ENCODE peak calls at places on chromosomes 2 and 18, in five cellular contexts. M is mesendoderm, U is GM23248, R is mesenchymal stem cell, B is A549. N is an unnamed sample.

GRCh38 chr18:31156831-31157763 is 5.6 kb downstream of the DSC1 start:
- DNase-seq in M (peak; percentile 10), R (no peak), B (no peak), U (no peak), N (peak; percentile 44)

GRCh38 chr2:164794432-164795231 is 47.0 kb downstream of the COBLL1 start:
- DNase-seq in M (no peak), B (no peak), R (no peak), U (no peak), N (no peak)

GRCh38 chr2:183349046-183349445 is 224.8 kb downstream of the NUP35 start:
- DNase-seq in U (no peak), R (no peak), M (no peak), B (no peak), N (no peak)

GRCh38 chr2:24845691-24846090 is 52.5 kb downstream of the CENPO start:
- DNase-seq in R (no peak), M (no peak), U (no peak), B (no peak), N (no peak)

GRCh38 chr2:53033416-53033815 is 734.2 kb upstream of the CHAC2 start:
- DNase-seq in B (no peak), M (peak; percentile 33), U (peak; percentile 82), R (peak; percentile 8), N (no peak)

GRCh38 chr2:206915136-206915535 is 24.2 kb upstream of the CPO start:
- DNase-seq in B (no peak), R (peak; percentile 93), M (peak; percentile 27), U (peak; percentile 97), N (peak; percentile 74)

GRCh38 chr2:239934571-239935171 is 90.5 kb downstream of the NDUFA10 start:
- DNase-seq in R (peak; percentile 8), U (peak; percentile 65), B (no peak), M (peak; percentile 79), N (peak; percentile 67)

GRCh38 chr2:70510213-70510820 is 43.3 kb downstream of the TGFA start:
- DNase-seq in U (peak; percentile 40), B (no peak), M (no peak), R (no peak), N (no peak)

GRCh38 chr2:174485763-174486613 is 841 bp downstream of the GPR155 start:
- DNase-seq in M (peak; percentile 42), U (peak; percentile 59), R (peak; percentile 64), B (no peak), N (peak; percentile 37)

GRCh38 chr2:144959416-144959815 is 439.5 kb upstream of the ZEB2 start:
- DNase-seq in M (no peak), U (no peak), B (no peak), R (no peak), N (no peak)

GRCh38 chr2:192070099-192070498 is 124.6 kb downstream of the TMEFF2 start:
- DNase-seq in B (no peak), U (peak; percentile 47), R (no peak), M (no peak), N (no peak)

GRCh38 chr18:50866765-50867164 is 12.2 kb upstream of the ME2 start:
- DNase-seq in M (no peak), U (peak; percentile 34), R (no peak), B (no peak), N (no peak)

GRCh38 chr2:63440612-63441011 is 147.7 kb downstream of the WDPCP start:
- DNase-seq in M (no peak), R (no peak), U (peak; percentile 13), B (no peak), N (no peak)

GRCh38 chr18:3447035-3447894 is 2.7 kb upstream of the TGIF1 start:
- DNase-seq in B (no peak), R (peak; percentile 76), M (peak; percentile 91), U (peak; percentile 83), N (peak; percentile 73)

GRCh38 chr2:97664636-97664970 is 759 bp upstream of the ACTR1B start:
- DNase-seq in R (no peak), B (no peak), M (peak; percentile 51), U (peak; percentile 70), N (peak; percentile 44)

GRCh38 chr2:26590439-26590838 is 50.7 kb downstream of the CIB4 start:
- DNase-seq in B (no peak), R (no peak), U (no peak), M (no peak), N (no peak)

GRCh38 chr2:38666578-38666926 is 638 bp downstream of the GALM start:
- DNase-seq in M (no peak), R (peak; percentile 36), U (peak; percentile 39), B (no peak), N (peak; percentile 74)

GRCh38 chr2:68837164-68837860 is 33.9 kb downstream of the BMP10 start:
- DNase-seq in R (peak; percentile 53), M (peak; percentile 77), U (peak; percentile 14), B (peak; percentile 66), N (peak; percentile 75)

GRCh38 chr2:221897718-221898117 is 325.6 kb upstream of the EPHA4 start:
- DNase-seq in R (no peak), B (no peak), M (no peak), U (no peak), N (no peak)

GRCh38 chr2:68730828-68731227 is 3.8 kb upstream of the ARHGAP25 start:
- DNase-seq in R (peak; percentile 89), B (no peak), M (no peak), U (peak; percentile 55), N (peak; percentile 29)

GRCh38 chr2:138209009-138209408 is 244.7 kb downstream of the HNMT start:
- DNase-seq in B (no peak), R (no peak), M (no peak), U (no peak), N (no peak)
- H3K4me2 ChIP-seq in B (no peak overlapping the region), R (no peak overlapping the region), M (no peak overlapping the region), U (no peak overlapping the region), N (no peak overlapping the region)

GRCh38 chr2:172438064-172438421 is 10.7 kb downstream of the ITGA6 start:
- DNase-seq in U (peak; percentile 40), R (no peak), B (no peak), M (no peak), N (no peak)
- H3K4me3 ChIP-seq in U (no peak overlapping the region), R (no peak overlapping the region), B (no peak overlapping the region), M (no peak overlapping the region), N (no peak overlapping the region)

GRCh38 chr2:10408649-10409579 is 39.2 kb downstream of the ODC1 start:
- DNase-seq in B (peak; percentile 94), U (peak; percentile 71), R (peak; percentile 72), M (peak; percentile 93), N (peak; percentile 93)
- H3K4me2 ChIP-seq in B (peak overlapping the region; percentile 92), U (peak overlapping the region; percentile 82), R (peak overlapping the region; percentile 26), M (no peak overlapping the region), N (peak overlapping the region; percentile 59)

DNA sequence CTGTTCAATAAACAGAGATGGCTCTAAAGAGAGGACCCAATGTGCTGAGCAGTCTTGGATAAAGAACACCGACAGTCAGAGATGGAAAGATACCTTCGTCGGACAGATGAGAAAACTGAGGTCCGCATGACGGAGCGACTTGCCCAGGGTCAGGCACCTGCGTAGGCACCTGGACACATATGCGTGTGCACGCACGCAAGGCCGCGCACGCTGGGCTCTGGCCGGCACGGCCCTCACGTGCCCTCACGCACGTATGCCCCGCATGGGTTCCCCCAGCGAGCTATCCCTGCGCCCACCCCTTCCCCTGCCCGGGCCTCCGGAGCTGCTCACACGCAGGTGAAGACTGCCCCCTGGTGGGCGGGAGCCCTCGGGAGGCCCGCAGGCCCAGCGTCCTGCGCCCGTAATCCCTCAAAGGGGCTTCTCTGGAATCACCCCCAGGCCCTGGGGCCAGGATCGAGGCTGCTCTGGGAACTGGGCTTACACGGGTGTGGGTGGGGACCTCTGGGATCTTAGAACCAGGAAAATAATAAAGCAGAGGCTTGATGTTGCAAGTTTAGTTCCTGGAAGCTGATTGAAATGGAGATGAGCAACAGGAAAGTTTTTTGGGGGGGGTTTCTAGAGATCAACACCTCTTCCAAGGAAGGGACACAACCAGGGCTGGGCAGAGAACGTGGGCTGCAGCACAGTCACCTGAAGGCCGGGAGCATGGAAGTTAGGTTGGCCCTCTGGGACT is 246.3 kb downstream of the TNS1 start:
- DNase-seq in B (peak; percentile 60), U (peak; percentile 71), R (peak; percentile 63), M (peak; percentile 83), N (peak; percentile 88)
- H3K4me3 ChIP-seq in B (no peak overlapping the region), U (no peak overlapping the region), R (no peak overlapping the region), M (no peak overlapping the region), N (no peak overlapping the region)

GRCh38 chr18:74286106-74286856 is 5.5 kb downstream of the CYB5A start:
- DNase-seq in U (peak; percentile 23), R (no peak), M (no peak), B (no peak), N (no peak)
- H3K4me2 ChIP-seq in U (no peak overlapping the region), R (no peak overlapping the region), M (no peak overlapping the region), B (peak overlapping the region; percentile 38), N (no peak overlapping the region)

N was measured in hepatocyte.